ENCODE peak calls at places on chromosomes 11 and 22, in ten cellular contexts. Z is tibial artery; O is cardiac muscle cell; H is HL-60; X is CD8-positive, alpha-beta memory T cell; P is RWPE2; Q is adipocyte; V is psoas muscle; S is H7; A is prostate gland. W is an unnamed sample.
A peak's percentile ranks its signal among the peaks of the same experiment; 100 is the strongest.

GRCh38 chr11:35529971-35530495 is 4.6 kb upstream of the PAMR1 start:
- DNase-seq in Z (no peak), O (peak; percentile 95), H (no peak), X (no peak), P (no peak), Q (peak; percentile 83), V (peak; percentile 45), S (no peak), A (no peak), W (peak; percentile 97)

GRCh38 chr11:112785717-112786116 is 175.5 kb upstream of the NCAM1 start:
- DNase-seq in Z (no peak), O (peak; percentile 87), H (no peak), X (no peak), P (no peak), Q (peak; percentile 2), V (no peak), S (no peak), A (no peak), W (peak; percentile 61)

GRCh38 chr11:128323381-128323780 is 264.0 kb downstream of the ETS1 start:
- DNase-seq in Z (no peak), O (peak; percentile 53), H (no peak), X (no peak), P (no peak), Q (peak; percentile 43), V (no peak), S (peak; percentile 38), A (no peak), W (peak; percentile 62)

GRCh38 chr11:6438979-6439571 is 1.7 kb downstream of the HPX start:
- DNase-seq in Z (no peak), O (peak; percentile 69), H (peak; percentile 72), X (no peak), P (no peak), Q (peak; percentile 62), V (no peak), S (peak; percentile 64), A (peak; percentile 55), W (peak; percentile 37)

GRCh38 chr22:39221999-39222686 is 22.6 kb downstream of the PDGFB start:
- DNase-seq in Z (no peak), O (no peak), H (no peak), X (no peak), P (peak; percentile 19), Q (no peak), V (no peak), S (no peak), A (no peak), W (no peak)

GRCh38 chr11:2582958-2583604 is 116.7 kb downstream of the KCNQ1OT1 start:
- DNase-seq in Z (peak; percentile 62), O (no peak), H (no peak), X (no peak), P (peak; percentile 51), Q (no peak), V (peak; percentile 5), S (peak; percentile 56), A (no peak), W (no peak)

GRCh38 chr11:128055576-128056217 is 531.7 kb downstream of the ETS1 start:
- DNase-seq in Z (no peak), O (no peak), H (no peak), X (no peak), P (no peak), Q (no peak), V (no peak), S (no peak), A (no peak), W (no peak)

GRCh38 chr11:17389957-17390649 is 1.6 kb upstream of the KCNJ11 start:
- DNase-seq in Z (no peak), O (no peak), H (no peak), X (no peak), P (no peak), Q (no peak), V (no peak), S (peak; percentile 50), A (no peak), W (no peak)

GRCh38 chr11:73386026-73386425 is 9.8 kb downstream of the RELT start:
- DNase-seq in Z (no peak), O (no peak), H (peak; percentile 96), X (no peak), P (no peak), Q (peak; percentile 33), V (no peak), S (no peak), A (no peak), W (no peak)

GRCh38 chr11:73387594-73388021 is 11.4 kb downstream of the RELT start:
- DNase-seq in Z (no peak), O (no peak), H (peak; percentile 58), X (no peak), P (no peak), Q (peak; percentile 17), V (peak; percentile 70), S (peak; percentile 74), A (no peak), W (no peak)

GRCh38 chr11:73388241-73389133 is 12.3 kb downstream of the RELT start:
- DNase-seq in Z (no peak), O (no peak), H (peak; percentile 94), X (no peak), P (no peak), Q (no peak), V (peak; percentile 51), S (peak; percentile 73), A (no peak), W (peak; percentile 83)

GRCh38 chr11:73384871-73385692 is 8.9 kb downstream of the RELT start:
- DNase-seq in Z (no peak), O (no peak), H (peak; percentile 98), X (no peak), P (no peak), Q (peak; percentile 21), V (peak; percentile 52), S (no peak), A (no peak), W (no peak)

DNA sequence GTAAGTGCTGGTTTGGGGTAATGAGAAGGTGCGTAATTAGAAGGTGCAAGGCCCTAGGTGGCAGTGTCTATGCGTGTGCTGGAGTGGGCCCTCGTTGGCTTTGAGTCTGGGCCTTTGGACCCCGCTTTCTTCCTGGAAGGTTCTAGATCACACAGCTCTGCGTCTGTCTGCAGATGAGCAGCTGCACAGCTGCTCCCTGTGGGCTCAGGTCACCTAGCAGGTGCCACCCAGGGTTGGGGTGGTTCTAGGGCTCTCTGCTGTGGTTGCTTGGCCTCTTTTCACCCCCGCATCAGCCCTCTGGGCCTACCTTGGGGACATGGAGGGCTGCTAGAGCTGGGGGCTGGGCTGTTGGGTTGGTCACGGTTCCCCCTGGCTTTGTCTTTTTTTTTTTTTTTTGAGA is 10.4 kb downstream of the RELT start:
- DNase-seq in Z (no peak), O (no peak), H (no peak), X (no peak), P (no peak), Q (no peak), V (no peak), S (no peak), A (no peak), W (no peak)
- H3K4me3 ChIP-seq in Z (no peak overlapping the region), O (no peak overlapping the region), H (no peak overlapping the region), X (no peak overlapping the region), P (no peak overlapping the region), Q (no peak overlapping the region), V (no peak overlapping the region), S (no peak overlapping the region), A (no peak overlapping the region), W (no peak overlapping the region)

GRCh38 chr11:94751216-94751612 is 16.9 kb upstream of the AMOTL1 start:
- DNase-seq in Z (no peak), O (no peak), H (no peak), X (no peak), P (no peak), Q (peak; percentile 58), V (peak; percentile 14), S (no peak), A (no peak), W (no peak)
- H3K4me3 ChIP-seq in Z (no peak overlapping the region), O (no peak overlapping the region), H (no peak overlapping the region), X (no peak overlapping the region), P (no peak overlapping the region), Q (peak overlapping the region; percentile 74), V (peak overlapping the region; percentile 32), S (no peak overlapping the region), A (no peak overlapping the region), W (no peak overlapping the region)

GRCh38 chr11:47669856-47670255 is 27.5 kb upstream of the MTCH2 start:
- DNase-seq in Z (no peak), O (no peak), H (no peak), X (no peak), P (no peak), Q (no peak), V (no peak), S (no peak), A (no peak), W (no peak)

GRCh38 chr11:47668665-47669064 is 26.3 kb upstream of the MTCH2 start:
- DNase-seq in Z (no peak), O (no peak), H (no peak), X (no peak), P (no peak), Q (no peak), V (no peak), S (no peak), A (no peak), W (no peak)

GRCh38 chr11:47672283-47672730 is 29.9 kb upstream of the MTCH2 start:
- DNase-seq in Z (no peak), O (no peak), H (no peak), X (no peak), P (no peak), Q (no peak), V (no peak), S (no peak), A (no peak), W (peak; percentile 22)

GRCh38 chr11:47667135-47667534 is 24.8 kb upstream of the MTCH2 start:
- DNase-seq in Z (no peak), O (no peak), H (no peak), X (no peak), P (no peak), Q (no peak), V (no peak), S (no peak), A (no peak), W (no peak)

DNA sequence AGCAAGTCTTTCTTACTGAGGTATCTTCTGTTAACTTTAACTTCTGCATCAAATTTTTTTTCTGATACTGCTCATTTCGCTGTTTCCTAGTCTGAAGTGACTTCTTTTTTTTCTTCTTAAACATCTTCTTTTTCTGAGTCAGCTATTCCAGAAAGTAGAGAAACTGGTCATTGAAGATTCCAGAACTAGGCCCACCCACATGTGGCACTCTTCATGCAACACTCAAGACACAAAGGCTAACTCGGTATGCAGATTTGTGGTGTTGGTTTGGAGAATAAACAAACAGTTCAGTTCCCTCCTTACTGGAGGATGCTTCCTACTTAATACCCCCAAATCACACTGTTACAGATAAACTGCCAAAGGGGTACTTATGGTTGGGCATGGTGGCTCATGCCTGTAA is 25.2 kb upstream of the MTCH2 start:
- DNase-seq in Z (no peak), O (no peak), H (no peak), X (no peak), P (no peak), Q (no peak), V (no peak), S (no peak), A (no peak), W (no peak)
- H3K4me3 ChIP-seq in Z (no peak overlapping the region), O (no peak overlapping the region), H (no peak overlapping the region), X (no peak overlapping the region), P (no peak overlapping the region), Q (no peak overlapping the region), V (no peak overlapping the region), S (no peak overlapping the region), A (no peak overlapping the region), W (no peak overlapping the region)

GRCh38 chr22:31080164-31080847 is 812 bp upstream of the SMTN start:
- DNase-seq in Z (no peak), O (no peak), H (no peak), X (no peak), P (no peak), Q (no peak), V (no peak), S (peak; percentile 53), A (no peak), W (no peak)
- H3K4me3 ChIP-seq in Z (peak overlapping the region; percentile 90), O (peak overlapping the region; percentile 96), H (peak overlapping the region; percentile 53), X (peak overlapping the region; percentile 60), P (peak overlapping the region; percentile 91), Q (peak overlapping the region; percentile 91), V (peak overlapping the region; percentile 89), S (peak overlapping the region; percentile 71), A (peak overlapping the region; percentile 69), W (peak overlapping the region; percentile 83)